ENCODE peak calls at places on chromosomes 12 and 14, in four cellular contexts. B is AG10803, K is psoas muscle, F is HepG2. S is an unnamed sample.

GRCh38 chr12:12877145-12877544 is 14.2 kb upstream of the GPRC5A start:
- DNase-seq in B (no peak), F (no peak), K (no peak), S (no peak)

GRCh38 chr14:64800000-64800399 is 79.7 kb downstream of the SPTB start:
- DNase-seq in F (peak; percentile 35), K (no peak), B (peak; percentile 54), S (peak; percentile 30)

GRCh38 chr12:63416788-63417187 is 251.5 kb downstream of the DPY19L2 start:
- DNase-seq in F (no peak), B (no peak), K (no peak), S (no peak)

GRCh38 chr12:103036581-103037214 is 79.2 kb downstream of the ASCL1 start:
- DNase-seq in K (no peak), B (no peak), F (no peak), S (no peak)

GRCh38 chr14:26775765-26776577 is 178.1 kb upstream of the NOVA1 start:
- DNase-seq in K (no peak), B (peak; percentile 36), F (no peak), S (peak; percentile 61)

GRCh38 chr14:102317564-102318248 is 1.8 kb upstream of the ZNF839 start:
- DNase-seq in B (peak; percentile 23), F (peak; percentile 71), K (no peak), S (no peak)

GRCh38 chr12:124629117-124629516 is 61.7 kb upstream of the NCOR2 start:
- DNase-seq in B (no peak), K (no peak), F (no peak), S (no peak)

GRCh38 chr12:18340796-18341195 is 79.5 kb downstream of the PIK3C2G start:
- DNase-seq in B (peak; percentile 58), F (no peak), K (no peak), S (peak; percentile 12)

GRCh38 chr14:100841445-100842403 is 15.8 kb downstream of the MEG3 start:
- DNase-seq in B (no peak), F (no peak), K (peak; percentile 12), S (no peak)

GRCh38 chr12:102528111-102528510 is 47.7 kb upstream of the IGF1 start:
- DNase-seq in F (no peak), B (peak; percentile 77), K (no peak), S (no peak)

GRCh38 chr14:100203962-100204834 is 34.7 kb upstream of the YY1 start:
- DNase-seq in F (peak; percentile 96), K (no peak), B (no peak), S (no peak)

GRCh38 chr14:60789656-60790055 is 55.1 kb downstream of the MNAT1 start:
- DNase-seq in F (no peak), B (peak; percentile 20), K (no peak), S (no peak)

GRCh38 chr12:54526800-54527630 is 22.4 kb upstream of the PDE1B start:
- DNase-seq in K (peak; percentile 22), B (peak; percentile 14), F (peak; percentile 23), S (peak; percentile 65)

GRCh38 chr14:89501381-89501780 is 84.3 kb upstream of the FOXN3 start:
- DNase-seq in K (no peak), B (no peak), F (no peak), S (peak; percentile 23)

GRCh38 chr12:8996682-8997405 is 7.5 kb downstream of the KLRG1 start:
- DNase-seq in F (no peak), K (no peak), B (peak; percentile 7), S (peak; percentile 1)

GRCh38 chr12:63228853-63229252 is 77.9 kb upstream of the AVPR1A start:
- DNase-seq in B (no peak), F (no peak), K (no peak), S (no peak)

GRCh38 chr12:106369624-106370346 is 12.2 kb downstream of the POLR3B start:
- DNase-seq in F (no peak), K (no peak), B (peak; percentile 88), S (peak; percentile 68)

GRCh38 chr14:20734079-20734806 is 11.4 kb upstream of the EDDM3A start:
- DNase-seq in F (no peak), B (no peak), K (no peak), S (no peak)

GRCh38 chr12:59219148-59219547 is 298.8 kb upstream of the LRIG3 start:
- DNase-seq in K (no peak), F (no peak), B (no peak), S (no peak)

GRCh38 chr12:112219195-112219594 is 93.8 kb downstream of the TRAFD1 start:
- DNase-seq in B (no peak), F (no peak), K (no peak), S (no peak)

GRCh38 chr12:112214064-112214463 is 88.7 kb downstream of the TRAFD1 start:
- DNase-seq in F (no peak), B (no peak), K (no peak), S (no peak)

GRCh38 chr12:112217647-112218046 is 92.3 kb downstream of the TRAFD1 start:
- DNase-seq in K (no peak), B (no peak), F (no peak), S (no peak)

GRCh38 chr12:112216223-112216622 is 90.9 kb downstream of the TRAFD1 start:
- DNase-seq in B (no peak), K (no peak), F (no peak), S (no peak)

DNA sequence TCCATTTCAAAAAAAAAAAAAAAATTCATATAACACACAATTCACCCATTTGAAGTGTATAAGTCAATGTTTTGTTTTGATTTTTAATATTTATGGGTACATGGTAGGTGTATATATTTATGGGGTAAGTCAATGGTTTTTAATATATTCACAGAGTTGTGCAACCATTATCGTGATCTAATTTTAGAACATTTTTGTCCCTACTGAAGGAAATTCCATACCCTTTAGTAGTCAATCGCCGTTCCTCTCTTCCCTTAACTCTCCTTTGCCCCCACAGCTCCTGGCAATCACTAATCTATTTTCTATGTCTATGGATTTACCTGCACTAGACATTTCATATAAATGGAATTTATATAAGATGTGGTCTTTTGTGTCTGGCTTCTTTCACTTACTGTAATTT is 92.8 kb downstream of the TRAFD1 start:
- DNase-seq in K (no peak), B (peak; percentile 12), F (no peak), S (no peak)
- TF ChIP-seq CTCF in K (no peak), B (no peak), F (no peak), S (no peak)

GRCh38 chr12:25194722-25195055 is 271 bp downstream of the DNAI7 start:
- DNase-seq in B (no peak), K (no peak), F (no peak), S (no peak)
- TF ChIP-seq CTCF in B (no peak), K (no peak), F (no peak), S (no peak)

GRCh38 chr14:24327303-24327702 is 7.6 kb downstream of the ADCY4 start:
- DNase-seq in K (no peak), B (no peak), F (no peak), S (no peak)

GRCh38 chr14:24325963-24326362 is 8.9 kb downstream of the ADCY4 start:
- DNase-seq in F (no peak), K (no peak), B (no peak), S (no peak)

GRCh38 chr14:24324024-24324423 is 10.8 kb downstream of the ADCY4 start:
- DNase-seq in F (no peak), K (no peak), B (no peak), S (no peak)

GRCh38 chr14:24323341-24323740 is 11.5 kb downstream of the ADCY4 start:
- DNase-seq in K (no peak), F (no peak), B (no peak), S (no peak)

DNA sequence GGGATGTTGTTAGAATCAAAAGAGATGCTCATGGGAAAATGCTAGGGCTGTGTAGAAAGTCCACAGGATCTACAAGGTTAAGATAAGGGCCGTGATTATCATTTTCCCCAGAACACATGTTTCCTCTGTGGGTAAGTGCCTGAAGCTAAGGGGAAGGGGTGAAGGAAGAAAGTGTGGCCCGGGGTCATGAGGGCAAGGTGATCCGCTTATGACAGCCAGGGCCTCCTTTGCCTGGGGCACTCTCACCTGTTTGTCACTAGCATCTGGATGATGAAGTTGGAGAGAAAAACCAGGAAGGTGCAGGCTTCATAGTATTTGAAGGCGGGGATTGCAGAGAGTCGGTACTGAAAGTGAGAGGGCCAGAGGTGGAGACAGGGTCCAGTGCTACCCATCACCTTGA is 9.7 kb downstream of the ADCY4 start:
- DNase-seq in F (no peak), K (no peak), B (no peak), S (no peak)
- TF ChIP-seq CTCF in F (no peak), K (no peak), B (no peak), S (no peak)

GRCh38 chr12:110971189-110971920 is 51.0 kb upstream of the MYL2 start:
- DNase-seq in K (no peak), B (no peak), F (no peak), S (no peak)

GRCh38 chr12:110972870-110973269 is 52.5 kb upstream of the MYL2 start:
- DNase-seq in K (no peak), B (no peak), F (no peak), S (no peak)
- TF ChIP-seq CTCF in K (no peak), B (no peak), F (no peak), S (no peak)

GRCh38 chr12:76785407-76785806 is 21.5 kb downstream of the ZDHHC17 start:
- DNase-seq in K (no peak), F (no peak), B (no peak), S (no peak)

GRCh38 chr12:76787689-76788088 is 23.8 kb downstream of the ZDHHC17 start:
- DNase-seq in F (no peak), B (no peak), K (no peak), S (no peak)

GRCh38 chr12:76789335-76790050 is 25.6 kb downstream of the ZDHHC17 start:
- DNase-seq in B (no peak), K (no peak), F (no peak), S (no peak)

GRCh38 chr12:76784600-76785051 is 20.7 kb downstream of the ZDHHC17 start:
- DNase-seq in K (no peak), F (no peak), B (peak; percentile 88), S (peak; percentile 66)

GRCh38 chr12:76786986-76787385 is 23.1 kb downstream of the ZDHHC17 start:
- DNase-seq in B (no peak), K (no peak), F (no peak), S (no peak)
- TF ChIP-seq CTCF in B (no peak), K (no peak), F (no peak), S (no peak)

DNA sequence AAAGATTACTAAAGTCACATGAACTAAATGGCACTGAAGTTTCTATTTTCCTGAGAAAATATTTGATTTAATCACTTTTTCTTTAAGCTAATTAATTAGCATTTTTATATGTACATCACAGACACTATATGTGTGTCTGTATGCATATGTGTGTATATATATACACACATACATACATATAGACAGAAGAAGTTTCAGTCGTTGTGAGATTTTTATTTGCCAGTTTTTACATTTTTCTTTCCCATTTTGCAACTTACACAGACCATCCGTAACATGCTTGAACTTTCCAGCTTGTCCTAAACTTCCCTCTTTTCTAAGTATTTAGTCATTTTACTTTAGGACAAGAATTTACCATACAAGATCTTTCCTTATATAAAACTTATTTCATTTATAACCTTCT is 299.1 kb downstream of the IPO8 start:
- DNase-seq in K (no peak), F (no peak), B (no peak), S (no peak)
- TF ChIP-seq CTCF in K (no peak), F (no peak), B (no peak), S (no peak)

S was measured in foreskin fibroblast.